ENCODE peak calls at places on chromosomes 5 and 9, in four cellular contexts. Z, V, H and C are unnamed samples.

GRCh38 chr9:118170032-118170955 is 466.1 kb downstream of the TLR4 start:
- DNase-seq in Z (peak; percentile 67), V (no peak), H (no peak), C (peak; percentile 31)

GRCh38 chr5:96155156-96155555 is 193.5 kb upstream of the ELL2 start:
- DNase-seq in Z (no peak), V (no peak), H (no peak), C (no peak)

GRCh38 chr5:61379677-61380076 is 47.6 kb downstream of the ZSWIM6 start:
- DNase-seq in Z (no peak), V (no peak), H (no peak), C (no peak)

GRCh38 chr5:11878846-11879245 is 25.4 kb downstream of the CTNND2 start:
- DNase-seq in Z (no peak), V (no peak), H (no peak), C (no peak)

GRCh38 chr9:33814816-33815215 is 2.1 kb upstream of the UBE2R2 start:
- DNase-seq in Z (no peak), V (no peak), H (no peak), C (no peak)

GRCh38 chr5:64165500-64166200 is at the start of gene RNF180:
- DNase-seq in Z (no peak), V (peak; percentile 58), H (peak; percentile 35), C (peak; percentile 63)

GRCh38 chr5:14305045-14305444 is 161.9 kb downstream of the TRIO start:
- DNase-seq in Z (peak; percentile 98), V (no peak), H (peak; percentile 94), C (no peak)

GRCh38 chr5:118017536-118017935 is 970.8 kb downstream of the DTWD2 start:
- DNase-seq in Z (no peak), V (no peak), H (no peak), C (no peak)

GRCh38 chr9:109498195-109499060 is at the start of gene PTPN3:
- DNase-seq in Z (no peak), V (no peak), H (no peak), C (no peak)

GRCh38 chr5:139600336-139600949 is 39.3 kb downstream of the UBE2D2 start:
- DNase-seq in Z (peak; percentile 31), V (no peak), H (peak; percentile 73), C (no peak)

GRCh38 chr5:173689713-173690360 is 73.4 kb upstream of the BOD1 start:
- DNase-seq in Z (no peak), V (no peak), H (no peak), C (no peak)

GRCh38 chr9:73133921-73134407 is 17.7 kb upstream of the ANXA1 start:
- DNase-seq in Z (no peak), V (no peak), H (peak; percentile 64), C (no peak)